ENCODE peak calls at places on chromosome 2, in six cellular contexts. U is fibroblast of mammary gland, W is gastrocnemius medialis, Y is lung, L is stomach, D is left ventricle myocardium inferior. Q is an unnamed sample.

GRCh38 chr2:3127279-3127690 is 250.3 kb downstream of the EIPR1 start:
- DNase-seq in U (no peak), W (no peak), Y (no peak), L (no peak), D (no peak), Q (no peak)

GRCh38 chr2:37650548-37651101 is 20.8 kb downstream of the CDC42EP3 start:
- DNase-seq in U (no peak), W (no peak), Y (no peak), L (no peak), D (no peak), Q (no peak)

GRCh38 chr2:106792671-106793070 is 93.3 kb downstream of the ST6GAL2 start:
- DNase-seq in U (no peak), W (no peak), Y (no peak), L (no peak), D (no peak), Q (no peak)

GRCh38 chr2:97702731-97703470 is 10.5 kb upstream of the ZAP70 start:
- DNase-seq in U (no peak), W (no peak), Y (no peak), L (peak; percentile 19), D (no peak), Q (no peak)

GRCh38 chr2:100427627-100428258 is 10.3 kb upstream of the CHST10 start:
- DNase-seq in U (peak; percentile 61), W (no peak), Y (peak; percentile 57), L (peak; percentile 78), D (peak; percentile 57), Q (peak; percentile 33)

GRCh38 chr2:204984421-204984925 is 439.2 kb downstream of the PARD3B start:
- DNase-seq in U (peak; percentile 8), W (no peak), Y (no peak), L (no peak), D (no peak), Q (no peak)

GRCh38 chr2:70357076-70358071 is 55.5 kb upstream of the FAM136A start:
- DNase-seq in U (no peak), W (no peak), Y (no peak), L (no peak), D (no peak), Q (no peak)

GRCh38 chr2:157857881-157858280 is 18.2 kb downstream of the ACVR1 start:
- DNase-seq in U (peak; percentile 93), W (no peak), Y (no peak), L (no peak), D (no peak), Q (no peak)

GRCh38 chr2:207768891-207769596 is 662 bp downstream of the FZD5 start:
- DNase-seq in U (peak; percentile 22), W (peak; percentile 24), Y (peak; percentile 52), L (no peak), D (no peak), Q (peak; percentile 39)

GRCh38 chr2:171798156-171798815 is 95.8 kb downstream of the SLC25A12 start:
- DNase-seq in U (peak; percentile 77), W (no peak), Y (no peak), L (no peak), D (no peak), Q (peak; percentile 61)

GRCh38 chr2:13821255-13821880 is 811.1 kb upstream of the LRATD1 start:
- DNase-seq in U (peak; percentile 86), W (no peak), Y (no peak), L (no peak), D (no peak), Q (peak; percentile 68)

GRCh38 chr2:183038341-183039300 is at the start of gene NCKAP1:
- DNase-seq in U (peak; percentile 68), W (peak; percentile 89), Y (peak; percentile 89), L (peak; percentile 94), D (peak; percentile 93), Q (peak; percentile 95)

GRCh38 chr2:239331560-239331959 is 69.3 kb downstream of the HDAC4 start:
- DNase-seq in U (no peak), W (no peak), Y (no peak), L (no peak), D (no peak), Q (no peak)

GRCh38 chr2:145777297-145777696 is 1257.4 kb upstream of the ZEB2 start:
- DNase-seq in U (peak; percentile 68), W (no peak), Y (no peak), L (no peak), D (no peak), Q (peak; percentile 6)

GRCh38 chr2:75025633-75026380 is 67.4 kb downstream of the POLE4 start:
- DNase-seq in U (peak; percentile 26), W (no peak), Y (no peak), L (no peak), D (no peak), Q (no peak)

GRCh38 chr2:85131116-85131515 is 2.1 kb upstream of the TCF7L1 start:
- DNase-seq in U (peak; percentile 33), W (no peak), Y (no peak), L (no peak), D (no peak), Q (no peak)

GRCh38 chr2:161243312-161243711 is 64.9 kb upstream of the PSMD14 start:
- DNase-seq in U (no peak), W (no peak), Y (no peak), L (no peak), D (no peak), Q (no peak)

GRCh38 chr2:165420231-165420630 is 49.3 kb upstream of the CSRNP3 start:
- DNase-seq in U (no peak), W (no peak), Y (no peak), L (no peak), D (no peak), Q (no peak)

GRCh38 chr2:187708272-187708671 is 154.0 kb upstream of the TFPI start:
- DNase-seq in U (no peak), W (no peak), Y (no peak), L (no peak), D (no peak), Q (no peak)

GRCh38 chr2:64453710-64454315 is at the start of gene LGALSL:
- DNase-seq in U (no peak), W (peak; percentile 76), Y (peak; percentile 82), L (peak; percentile 90), D (peak; percentile 78), Q (peak; percentile 76)

GRCh38 chr2:3179208-3179607 is 198.4 kb downstream of the EIPR1 start:
- DNase-seq in U (no peak), W (no peak), Y (no peak), L (no peak), D (no peak), Q (no peak)

GRCh38 chr2:120381661-120382060 is 35.7 kb downstream of the INHBB start:
- DNase-seq in U (no peak), W (no peak), Y (no peak), L (no peak), D (no peak), Q (no peak)

GRCh38 chr2:120383631-120384477 is 37.9 kb downstream of the INHBB start:
- DNase-seq in U (no peak), W (no peak), Y (no peak), L (no peak), D (peak; percentile 6), Q (no peak)

GRCh38 chr2:120382541-120383144 is 36.7 kb downstream of the INHBB start:
- DNase-seq in U (no peak), W (no peak), Y (no peak), L (no peak), D (peak; percentile 9), Q (no peak)

GRCh38 chr2:120384486-120385354 is 38.8 kb downstream of the INHBB start:
- DNase-seq in U (no peak), W (no peak), Y (no peak), L (no peak), D (no peak), Q (no peak)

GRCh38 chr2:120383191-120383590 is 37.3 kb downstream of the INHBB start:
- DNase-seq in U (no peak), W (no peak), Y (no peak), L (no peak), D (no peak), Q (no peak)
- H3K4me3 ChIP-seq in U (no peak overlapping the region), W (no peak overlapping the region), Y (no peak overlapping the region), L (no peak overlapping the region), D (no peak overlapping the region), Q (no peak overlapping the region)

GRCh38 chr2:23387221-23387550 is 2.2 kb downstream of the KLHL29 start:
- DNase-seq in U (no peak), W (no peak), Y (no peak), L (no peak), D (no peak), Q (no peak)

GRCh38 chr2:23388756-23389514 is 4.0 kb downstream of the KLHL29 start:
- DNase-seq in U (no peak), W (no peak), Y (no peak), L (no peak), D (no peak), Q (no peak)

GRCh38 chr2:23386422-23387220 is 1.6 kb downstream of the KLHL29 start:
- DNase-seq in U (no peak), W (no peak), Y (no peak), L (no peak), D (peak; percentile 24), Q (peak; percentile 60)

GRCh38 chr2:23388292-23388691 is 3.3 kb downstream of the KLHL29 start:
- DNase-seq in U (no peak), W (no peak), Y (no peak), L (no peak), D (no peak), Q (no peak)

GRCh38 chr2:23387849-23388248 is 2.9 kb downstream of the KLHL29 start:
- DNase-seq in U (no peak), W (no peak), Y (no peak), L (no peak), D (no peak), Q (no peak)
- H3K4me3 ChIP-seq in U (no peak overlapping the region), W (no peak overlapping the region), Y (no peak overlapping the region), L (no peak overlapping the region), D (no peak overlapping the region), Q (peak overlapping the region; percentile 96)

GRCh38 chr2:237431856-237432255 is 17.9 kb upstream of the COL6A3 start:
- DNase-seq in U (peak; percentile 62), W (no peak), Y (no peak), L (no peak), D (no peak), Q (no peak)

GRCh38 chr2:237434916-237435315 is 21.0 kb upstream of the COL6A3 start:
- DNase-seq in U (peak; percentile 84), W (no peak), Y (no peak), L (no peak), D (no peak), Q (peak; percentile 47)

GRCh38 chr2:237433920-237434319 is 20.0 kb upstream of the COL6A3 start:
- DNase-seq in U (no peak), W (no peak), Y (no peak), L (no peak), D (no peak), Q (no peak)

GRCh38 chr2:237431372-237431771 is 17.4 kb upstream of the COL6A3 start:
- DNase-seq in U (peak; percentile 99), W (no peak), Y (no peak), L (no peak), D (no peak), Q (peak; percentile 28)

GRCh38 chr2:237432484-237433092 is 18.6 kb upstream of the COL6A3 start:
- DNase-seq in U (peak; percentile 97), W (no peak), Y (no peak), L (no peak), D (no peak), Q (peak; percentile 66)
- H3K4me3 ChIP-seq in U (no peak overlapping the region), W (no peak overlapping the region), Y (no peak overlapping the region), L (no peak overlapping the region), D (no peak overlapping the region), Q (no peak overlapping the region)

DNA sequence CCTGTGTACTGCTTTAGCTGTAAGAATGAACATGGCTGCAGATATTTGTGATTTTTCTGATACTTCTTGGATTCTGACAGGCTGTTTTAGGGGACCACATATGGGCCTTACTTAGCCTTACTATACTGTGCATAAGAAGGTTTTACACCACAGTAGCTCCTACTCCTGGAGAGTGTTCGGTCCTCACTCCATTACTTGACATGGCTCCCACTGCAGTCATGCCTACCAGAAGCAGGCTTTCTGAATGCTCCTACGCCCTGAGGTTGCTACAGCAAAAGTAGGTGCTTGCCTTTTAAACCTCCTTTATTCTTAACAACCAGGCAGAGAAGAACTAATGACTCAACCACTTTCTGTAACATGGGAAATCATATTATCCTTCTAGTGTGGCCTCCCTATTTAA is 125.2 kb upstream of the MAP2 start:
- DNase-seq in U (no peak), W (no peak), Y (no peak), L (no peak), D (no peak), Q (no peak)
- H3K4me3 ChIP-seq in U (no peak overlapping the region), W (no peak overlapping the region), Y (no peak overlapping the region), L (no peak overlapping the region), D (no peak overlapping the region), Q (no peak overlapping the region)